ENCODE peak calls at places on chromosomes 1 and 21, in nine cellular contexts. N is AG10803, G is RWPE1, O is GM12865, K is body of pancreas, A is HCT116, C is fibroblast of mammary gland, Q is omental fat pad, D is adrenal gland. J is an unnamed sample.

GRCh38 chr1:192626366-192627179 is 9.4 kb upstream of the RGS13 start:
- DNase-seq in N (no peak), G (no peak), O (peak; percentile 36), K (no peak), A (no peak), C (no peak), Q (no peak), D (no peak), J (no peak)

GRCh38 chr1:91651671-91652071 is 151.0 kb downstream of the CDC7 start:
- DNase-seq in N (peak; percentile 37), G (no peak), O (no peak), K (peak; percentile 29), A (no peak), C (peak; percentile 96), Q (peak; percentile 36), D (peak; percentile 50), J (no peak)

GRCh38 chr21:33080376-33080775 is 10.4 kb downstream of the OLIG1 start:
- DNase-seq in N (no peak), G (no peak), O (no peak), K (no peak), A (no peak), C (no peak), Q (no peak), D (no peak), J (no peak)

GRCh38 chr1:57826535-57826934 is 402.7 kb upstream of the DAB1 start:
- DNase-seq in N (no peak), G (no peak), O (no peak), K (peak; percentile 27), A (no peak), C (no peak), Q (no peak), D (no peak), J (no peak)

GRCh38 chr1:45518910-45519309 is 2.8 kb downstream of the PRDX1 start:
- DNase-seq in N (no peak), G (no peak), O (peak; percentile 52), K (peak; percentile 45), A (no peak), C (no peak), Q (no peak), D (no peak), J (no peak)

GRCh38 chr1:15799928-15800835 is 7.3 kb downstream of the UQCRHL start:
- DNase-seq in N (peak; percentile 60), G (peak; percentile 98), O (no peak), K (peak; percentile 87), A (peak; percentile 85), C (peak; percentile 68), Q (peak; percentile 50), D (peak; percentile 81), J (no peak)

GRCh38 chr1:91548382-91549040 is 47.9 kb downstream of the CDC7 start:
- DNase-seq in N (no peak), G (no peak), O (peak; percentile 16), K (no peak), A (no peak), C (no peak), Q (no peak), D (no peak), J (no peak)

GRCh38 chr21:25385912-25386474 is 221.3 kb downstream of the MRPL39 start:
- DNase-seq in N (peak; percentile 71), G (peak; percentile 53), O (peak; percentile 67), K (peak; percentile 84), A (peak; percentile 23), C (peak; percentile 81), Q (no peak), D (peak; percentile 52), J (no peak)

GRCh38 chr1:147622731-147623130 is 47.6 kb downstream of the ACP6 start:
- DNase-seq in N (peak; percentile 58), G (no peak), O (no peak), K (no peak), A (no peak), C (no peak), Q (no peak), D (no peak), J (no peak)

GRCh38 chr1:96538883-96539282 is 182.7 kb upstream of the PTBP2 start:
- DNase-seq in N (peak; percentile 97), G (no peak), O (no peak), K (no peak), A (no peak), C (peak; percentile 98), Q (no peak), D (no peak), J (no peak)

GRCh38 chr1:200207711-200208126 is 180.2 kb downstream of the NR5A2 start:
- DNase-seq in N (peak; percentile 59), G (no peak), O (peak; percentile 91), K (no peak), A (no peak), C (peak; percentile 50), Q (no peak), D (no peak), J (no peak)

GRCh38 chr1:244089561-244089960 is 38.5 kb downstream of the ZBTB18 start:
- DNase-seq in N (no peak), G (no peak), O (no peak), K (no peak), A (no peak), C (no peak), Q (no peak), D (no peak), J (no peak)

GRCh38 chr1:85649591-85649990 is 58.6 kb downstream of the ZNHIT6 start:
- DNase-seq in N (no peak), G (no peak), O (no peak), K (no peak), A (no peak), C (no peak), Q (no peak), D (no peak), J (no peak)

GRCh38 chr1:113940365-113941244 is 11.5 kb downstream of the HIPK1 start:
- DNase-seq in N (no peak), G (no peak), O (peak; percentile 56), K (no peak), A (no peak), C (no peak), Q (no peak), D (no peak), J (peak; percentile 55)

GRCh38 chr1:109931189-109931672 is 20.6 kb downstream of the CSF1 start:
- DNase-seq in N (peak; percentile 67), G (no peak), O (no peak), K (peak; percentile 92), A (peak; percentile 24), C (peak; percentile 82), Q (peak; percentile 25), D (peak; percentile 94), J (no peak)

GRCh38 chr1:162562452-162562828 is 918 bp downstream of the UAP1 start:
- DNase-seq in N (peak; percentile 83), G (peak; percentile 21), O (peak; percentile 40), K (peak; percentile 30), A (no peak), C (peak; percentile 84), Q (no peak), D (peak; percentile 23), J (no peak)

GRCh38 chr1:61079898-61080336 is 2.4 kb upstream of the NFIA start:
- DNase-seq in N (peak; percentile 80), G (peak; percentile 69), O (no peak), K (peak; percentile 87), A (peak; percentile 69), C (peak; percentile 91), Q (peak; percentile 50), D (peak; percentile 87), J (no peak)

GRCh38 chr1:36352910-36353878 is 29.7 kb upstream of the EVA1B start:
- DNase-seq in N (peak; percentile 60), G (no peak), O (no peak), K (no peak), A (no peak), C (peak; percentile 78), Q (no peak), D (no peak), J (no peak)

GRCh38 chr21:38170705-38171682 is 85.8 kb upstream of the KCNJ15 start:
- DNase-seq in N (no peak), G (no peak), O (no peak), K (no peak), A (no peak), C (peak; percentile 44), Q (no peak), D (no peak), J (no peak)

DNA sequence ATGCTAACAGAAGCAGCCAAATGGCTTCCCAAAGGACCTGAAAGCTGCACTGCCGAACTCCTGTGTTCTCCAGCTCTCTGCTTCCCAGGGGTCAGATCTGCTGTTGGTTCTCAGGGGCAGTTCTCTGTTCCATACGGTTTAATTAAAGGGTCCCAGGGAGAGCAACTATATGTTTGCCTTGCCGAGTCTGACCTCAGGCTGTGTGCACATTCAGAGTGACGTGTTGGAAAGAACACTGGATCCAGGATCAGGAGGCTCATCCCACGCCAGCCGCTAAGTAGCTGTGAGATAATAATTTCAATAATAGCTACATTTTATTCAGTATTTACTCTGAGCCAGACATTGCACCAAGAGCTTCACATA is 23.4 kb downstream of the NENF start:
- DNase-seq in N (no peak), G (no peak), O (no peak), K (no peak), A (no peak), C (peak; percentile 29), Q (no peak), D (no peak), J (no peak)
- TF ChIP-seq CTCF in N (no peak), G (peak; percentile 65), O (no peak), K (no peak), A (no peak), C (no peak), Q (no peak), D (no peak), J (peak; percentile 54)

DNA sequence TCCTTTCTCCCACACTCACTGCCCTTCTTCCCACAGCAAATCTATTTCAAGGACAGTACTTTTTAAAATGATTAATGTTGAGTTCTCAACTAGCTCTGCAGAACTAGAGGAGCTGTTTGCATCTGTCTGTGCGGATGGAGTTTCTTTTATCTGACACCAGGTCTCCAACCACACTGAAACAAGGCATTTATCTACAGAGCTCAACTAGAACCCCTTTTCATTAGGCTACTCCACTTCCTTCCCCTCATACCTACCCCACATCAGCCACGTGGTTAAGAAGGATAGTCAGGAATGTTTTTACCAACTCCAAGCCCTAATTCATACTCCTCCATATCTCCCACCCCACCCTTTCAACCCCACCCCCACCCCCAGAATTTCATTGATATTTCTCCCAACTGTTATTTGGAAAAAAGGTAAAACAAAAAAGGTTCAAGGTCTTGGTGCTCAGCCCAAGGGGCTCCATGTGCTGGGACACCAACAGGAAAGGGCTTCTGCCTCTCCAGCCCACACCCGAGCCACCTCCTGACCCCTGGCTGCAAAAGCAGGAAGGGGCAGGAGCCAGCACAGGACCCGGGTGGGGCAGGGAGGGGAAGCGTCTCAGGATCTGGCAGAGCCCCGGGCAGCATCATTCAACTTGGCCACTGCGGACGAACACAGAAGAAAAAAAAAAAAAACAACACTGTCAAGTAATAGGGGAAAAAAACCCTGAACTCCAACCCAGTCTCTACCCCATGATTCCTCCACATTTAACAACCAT is 7.0 kb downstream of the ENSA start:
- DNase-seq in N (no peak), G (no peak), O (peak; percentile 47), K (no peak), A (no peak), C (peak; percentile 64), Q (no peak), D (peak; percentile 63), J (no peak)
- TF ChIP-seq CTCF in N (no peak), G (no peak), O (no peak), K (no peak), A (no peak), C (peak; percentile 6), Q (no peak), D (no peak), J (no peak)

GRCh38 chr1:203055166-203055799 is 29.0 kb downstream of the PPFIA4 start:
- DNase-seq in N (no peak), G (no peak), O (no peak), K (no peak), A (no peak), C (no peak), Q (no peak), D (no peak), J (no peak)
- TF ChIP-seq CTCF in N (no peak), G (no peak), O (no peak), K (no peak), A (peak; percentile 42), C (no peak), Q (no peak), D (no peak), J (no peak)

GRCh38 chr1:221919743-221920142 is 177.9 kb upstream of the DUSP10 start:
- DNase-seq in N (no peak), G (no peak), O (no peak), K (no peak), A (no peak), C (no peak), Q (no peak), D (no peak), J (no peak)
- TF ChIP-seq CTCF in N (no peak), G (no peak), O (no peak), K (no peak), A (no peak), C (no peak), Q (no peak), D (no peak), J (no peak)

J was measured in natural killer cell.